ENCODE peak calls at places on chromosomes 7 and 10, in six cellular contexts. B, M, J, W, D and X are unnamed samples.
A peak's percentile ranks its signal among the peaks of the same experiment; 100 is the strongest.

GRCh38 chr10:101512741-101513140 is 75.3 kb downstream of the POLL start:
- DNase-seq in B (no peak), M (no peak), J (no peak), W (no peak), D (no peak), X (no peak)

GRCh38 chr10:80313523-80313922 is 24.1 kb upstream of the MAT1A start:
- DNase-seq in B (no peak), M (no peak), J (no peak), W (no peak), D (no peak), X (no peak)

GRCh38 chr10:113953505-113954272 is 90.0 kb upstream of the ADRB1 start:
- DNase-seq in B (no peak), M (peak; percentile 29), J (no peak), W (no peak), D (no peak), X (no peak)

GRCh38 chr10:77628906-77629730 is 8.5 kb downstream of the KCNMA1 start:
- DNase-seq in B (no peak), M (no peak), J (no peak), W (no peak), D (no peak), X (no peak)

GRCh38 chr7:123797673-123798526 is 47.1 kb upstream of the HYAL4 start:
- DNase-seq in B (no peak), M (peak; percentile 82), J (no peak), W (peak; percentile 86), D (no peak), X (peak; percentile 21)

GRCh38 chr7:96004598-96004997 is 232.2 kb downstream of the DYNC1I1 start:
- DNase-seq in B (no peak), M (no peak), J (no peak), W (no peak), D (no peak), X (no peak)

GRCh38 chr7:36272211-36272566 is 117.5 kb upstream of the ANLN start:
- DNase-seq in B (no peak), M (no peak), J (no peak), W (no peak), D (no peak), X (no peak)

GRCh38 chr10:119023553-119023868 is 6.0 kb upstream of the NANOS1 start:
- DNase-seq in B (no peak), M (no peak), J (no peak), W (no peak), D (no peak), X (no peak)

GRCh38 chr7:103564416-103564815 is 118.4 kb upstream of the SLC26A5 start:
- DNase-seq in B (no peak), M (no peak), J (no peak), W (no peak), D (no peak), X (no peak)

GRCh38 chr7:28183627-28184026 is 3.0 kb upstream of the JAZF1 start:
- DNase-seq in B (no peak), M (no peak), J (no peak), W (no peak), D (no peak), X (no peak)

GRCh38 chr7:138755831-138756590 is 41.8 kb upstream of the TMEM213 start:
- DNase-seq in B (no peak), M (no peak), J (no peak), W (no peak), D (no peak), X (no peak)

GRCh38 chr10:78802866-78803265 is 265.9 kb upstream of the ZMIZ1 start:
- DNase-seq in B (no peak), M (no peak), J (no peak), W (no peak), D (peak; percentile 74), X (peak; percentile 55)

GRCh38 chr7:12965767-12966166 is 278.3 kb downstream of the ARL4A start:
- DNase-seq in B (no peak), M (no peak), J (no peak), W (no peak), D (no peak), X (no peak)

GRCh38 chr7:20200965-20201364 is 16.2 kb downstream of the MACC1 start:
- DNase-seq in B (no peak), M (no peak), J (no peak), W (no peak), D (no peak), X (no peak)

GRCh38 chr7:41886257-41886905 is 183.5 kb upstream of the INHBA start:
- DNase-seq in B (no peak), M (peak; percentile 85), J (no peak), W (no peak), D (peak; percentile 28), X (no peak)

GRCh38 chr10:71632200-71632820 is 87.3 kb downstream of the C10orf105 start:
- DNase-seq in B (no peak), M (no peak), J (no peak), W (no peak), D (no peak), X (no peak)

GRCh38 chr7:36275735-36276284 is 113.9 kb upstream of the ANLN start:
- DNase-seq in B (no peak), M (no peak), J (no peak), W (no peak), D (no peak), X (no peak)

GRCh38 chr10:43398939-43399871 is 9.8 kb downstream of the HNRNPF start:
- DNase-seq in B (no peak), M (peak; percentile 57), J (no peak), W (peak; percentile 79), D (no peak), X (no peak)

GRCh38 chr10:132527338-132528063 is 10.1 kb upstream of the INPP5A start:
- DNase-seq in B (no peak), M (no peak), J (peak; percentile 30), W (no peak), D (peak; percentile 11), X (no peak)

DNA sequence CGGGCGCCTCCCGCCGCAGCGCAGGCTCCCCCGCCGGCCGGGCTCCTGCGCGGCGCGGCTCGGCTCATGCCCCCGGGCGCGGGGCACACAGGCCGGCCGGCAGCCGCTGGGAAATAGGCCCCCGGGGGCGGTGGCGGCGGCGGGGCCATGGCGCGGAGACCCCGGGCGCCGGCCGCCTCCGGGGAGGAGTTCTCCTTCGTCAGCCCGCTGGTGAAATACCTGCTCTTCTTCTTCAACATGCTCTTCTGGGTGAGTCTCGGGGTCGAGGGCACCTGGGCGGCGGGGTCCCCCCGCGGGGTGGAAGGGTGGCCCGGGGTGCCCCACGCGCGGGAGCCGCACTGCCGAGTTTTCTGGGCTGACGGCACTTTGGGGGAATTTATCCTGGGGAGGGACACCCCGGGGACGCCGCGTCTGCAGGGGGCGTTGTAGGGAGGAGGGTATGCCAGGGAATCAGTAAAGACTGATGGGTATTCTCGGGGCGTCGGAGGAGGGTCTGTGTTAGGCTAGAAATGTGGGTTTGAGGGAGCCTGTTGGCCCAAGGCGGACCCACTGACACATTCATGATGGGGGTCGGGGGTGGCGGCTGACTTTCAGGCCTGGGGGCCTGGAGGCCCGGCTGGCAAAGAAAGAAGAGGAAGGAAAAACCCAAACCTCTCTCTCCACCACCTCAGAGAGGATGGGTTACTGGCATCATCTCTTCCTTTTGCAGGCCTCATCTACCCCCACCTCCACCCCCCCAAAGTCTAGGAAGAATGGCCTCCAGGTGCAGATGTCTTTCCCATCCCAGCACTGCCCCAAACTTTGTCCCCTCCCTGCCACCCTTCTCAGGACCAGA is 544 bp downstream of the TSPAN33 start:
- DNase-seq in B (peak; percentile 26), M (no peak), J (no peak), W (no peak), D (no peak), X (peak; percentile 71)
- H3K36me3 ChIP-seq in B (no peaks in the 10 kb centered on the region), M (no peaks in the 10 kb centered on the region), J (no peaks in the 10 kb centered on the region), W (no peaks in the 10 kb centered on the region), D (no peaks in the 10 kb centered on the region), X (no peaks in the 10 kb centered on the region)

DNA sequence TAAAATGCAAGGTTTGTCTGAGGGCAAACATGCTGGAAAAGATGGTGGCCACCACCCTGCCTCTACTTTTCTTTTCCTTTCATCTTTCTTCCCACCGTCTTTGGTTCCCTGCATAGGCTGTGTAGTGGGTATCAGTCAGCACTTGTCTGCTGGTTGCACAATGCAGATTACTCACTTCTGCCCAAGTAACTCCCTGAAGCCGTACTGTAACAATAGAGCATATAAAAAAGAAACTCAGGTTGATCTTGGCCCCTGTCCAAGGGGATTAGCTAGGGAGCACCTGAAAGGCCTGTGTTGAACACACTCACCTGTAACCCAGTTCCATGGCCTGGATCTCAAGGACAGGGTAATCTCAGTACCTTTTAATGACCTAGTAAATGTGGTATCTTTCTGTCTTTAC is 533.0 kb upstream of the GALNT17 start:
- DNase-seq in B (no peak), M (no peak), J (no peak), W (no peak), D (no peak), X (no peak)
- H3K27me3 ChIP-seq in B (peaks cover 4% of the 10 kb centered on the region), M (peaks cover 34% of the 10 kb centered on the region), J (peaks cover 18% of the 10 kb centered on the region), W (peaks cover 22% of the 10 kb centered on the region), D (peaks cover 28% of the 10 kb centered on the region), X (peaks cover 37% of the 10 kb centered on the region)

GRCh38 chr10:95241533-95241932 is 47.5 kb downstream of the ACSM6 start:
- DNase-seq in B (no peak), M (no peak), J (peak; percentile 75), W (no peak), D (no peak), X (no peak)
- H3K36me3 ChIP-seq in B (no peaks in the 10 kb centered on the region), M (peaks cover 13% of the 10 kb centered on the region), J (peaks cover 89% of the 10 kb centered on the region), W (peaks cover 82% of the 10 kb centered on the region), D (peaks cover 98% of the 10 kb centered on the region), X (peaks cover 24% of the 10 kb centered on the region)

DNA sequence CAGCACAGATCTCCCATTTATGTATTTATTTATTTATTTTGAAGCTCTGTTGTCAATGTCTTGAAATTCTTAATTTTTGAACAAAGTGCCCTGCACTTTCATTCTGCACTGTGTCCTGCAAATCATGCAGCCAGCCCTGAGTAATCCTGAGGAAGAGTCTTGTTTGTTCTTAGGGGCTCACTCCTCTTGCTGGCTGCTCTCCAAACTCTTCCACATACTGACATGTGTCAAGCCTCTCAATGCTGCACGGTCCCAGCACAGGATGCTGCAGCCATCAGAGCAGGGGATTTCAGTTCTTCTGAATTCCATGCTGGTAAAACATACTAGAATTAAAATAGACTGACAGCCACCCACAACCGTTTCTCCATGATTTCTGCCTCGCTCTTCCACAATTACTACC is 207.2 kb downstream of the PARD3 start:
- DNase-seq in B (no peak), M (no peak), J (no peak), W (peak; percentile 4), D (no peak), X (no peak)
- H3K27me3 ChIP-seq in B (no peaks in the 10 kb centered on the region), M (no peaks in the 10 kb centered on the region), J (no peaks in the 10 kb centered on the region), W (no peaks in the 10 kb centered on the region), D (no peaks in the 10 kb centered on the region), X (no peaks in the 10 kb centered on the region)

GRCh38 chr7:155710035-155710434 is 65.6 kb downstream of the RBM33 start:
- DNase-seq in B (no peak), M (no peak), J (no peak), W (no peak), D (no peak), X (no peak)

GRCh38 chr7:155710530-155710929 is 66.1 kb downstream of the RBM33 start:
- DNase-seq in B (no peak), M (no peak), J (no peak), W (no peak), D (no peak), X (no peak)

GRCh38 chr7:155709453-155709852 is 65.0 kb downstream of the RBM33 start:
- DNase-seq in B (no peak), M (no peak), J (no peak), W (no peak), D (no peak), X (no peak)

GRCh38 chr7:155713382-155713781 is 68.9 kb downstream of the RBM33 start:
- DNase-seq in B (no peak), M (no peak), J (peak; percentile 67), W (no peak), D (no peak), X (peak; percentile 62)

DNA sequence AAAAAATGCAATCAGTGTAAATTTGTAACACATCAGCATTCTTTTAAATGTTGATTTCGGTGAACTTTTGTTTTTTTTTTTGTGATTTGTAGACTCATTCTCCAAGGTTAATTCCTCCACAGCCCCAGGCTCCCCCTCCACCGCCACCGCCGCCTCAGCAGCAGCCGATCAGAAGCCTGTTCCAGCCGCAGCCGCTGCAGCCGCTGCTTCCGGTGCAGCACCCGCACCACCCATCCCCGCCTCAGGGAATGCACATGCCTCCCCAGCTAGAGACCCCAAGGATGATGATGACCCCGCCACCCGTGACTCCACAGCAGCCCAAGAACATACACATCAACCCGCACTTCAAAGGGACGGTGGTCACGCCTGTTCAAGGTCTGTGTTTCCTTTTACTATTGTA is 66.6 kb downstream of the RBM33 start:
- DNase-seq in B (no peak), M (no peak), J (no peak), W (no peak), D (no peak), X (no peak)
- H3K36me3 ChIP-seq in B (peaks cover 65% of the 10 kb centered on the region), M (peaks cover 4% of the 10 kb centered on the region), J (peaks cover 98% of the 10 kb centered on the region), W (peaks cover 97% of the 10 kb centered on the region), D (peaks cover 68% of the 10 kb centered on the region), X (peaks cover 8% of the 10 kb centered on the region)